ENCODE peak calls at places on chromosomes 5 and 9, in eight cellular contexts. J is astrocyte, G is thyroid gland, M is kidney, Y is BE2C, Q is left ventricle myocardium inferior, V is endodermal cell, L is SK-N-SH. W is an unnamed sample.
A peak's percentile ranks its signal among the peaks of the same experiment; 100 is the strongest.

GRCh38 chr5:123304777-123305316 is 118.4 kb downstream of the CEP120 start:
- DNase-seq in J (no peak), G (no peak), M (no peak), Y (no peak), Q (no peak), V (no peak), L (no peak), W (no peak)

GRCh38 chr9:80948876-80949275 is 740.5 kb downstream of the TLE1 start:
- DNase-seq in J (peak; percentile 74), G (no peak), M (no peak), Y (no peak), Q (no peak), V (no peak), L (no peak), W (no peak)

GRCh38 chr5:68396722-68397121 is 181.2 kb downstream of the PIK3R1 start:
- DNase-seq in J (no peak), G (no peak), M (no peak), Y (no peak), Q (no peak), V (no peak), L (no peak), W (no peak)

GRCh38 chr9:91443321-91443993 is 19.8 kb upstream of the NFIL3 start:
- DNase-seq in J (no peak), G (no peak), M (peak; percentile 27), Y (no peak), Q (no peak), V (no peak), L (no peak), W (no peak)

GRCh38 chr5:94329115-94329514 is 289.3 kb downstream of the KIAA0825 start:
- DNase-seq in J (peak; percentile 2), G (no peak), M (no peak), Y (no peak), Q (no peak), V (no peak), L (no peak), W (no peak)

GRCh38 chr5:45796959-45797553 is 100.9 kb upstream of the HCN1 start:
- DNase-seq in J (no peak), G (no peak), M (no peak), Y (peak; percentile 23), Q (no peak), V (peak; percentile 61), L (no peak), W (no peak)

GRCh38 chr5:5613261-5613990 is 190.9 kb downstream of the ICE1 start:
- DNase-seq in J (no peak), G (no peak), M (no peak), Y (no peak), Q (no peak), V (no peak), L (no peak), W (no peak)

GRCh38 chr5:32217886-32218396 is 43.8 kb upstream of the GOLPH3 start:
- DNase-seq in J (no peak), G (peak; percentile 30), M (no peak), Y (peak; percentile 20), Q (no peak), V (no peak), L (no peak), W (no peak)

GRCh38 chr9:93301911-93302525 is 118.1 kb downstream of the WNK2 start:
- DNase-seq in J (no peak), G (no peak), M (peak; percentile 57), Y (no peak), Q (no peak), V (peak; percentile 45), L (peak; percentile 48), W (peak; percentile 60)

GRCh38 chr9:108776920-108777650 is 78.7 kb downstream of the ACTL7B start:
- DNase-seq in J (peak; percentile 85), G (no peak), M (no peak), Y (no peak), Q (no peak), V (no peak), L (no peak), W (no peak)

GRCh38 chr5:6496207-6496584 is 47.5 kb downstream of the UBE2QL1 start:
- DNase-seq in J (no peak), G (no peak), M (no peak), Y (no peak), Q (no peak), V (no peak), L (no peak), W (no peak)

GRCh38 chr5:116554764-116555163 is 19.9 kb downstream of the SEMA6A start:
- DNase-seq in J (no peak), G (no peak), M (no peak), Y (no peak), Q (no peak), V (peak; percentile 55), L (no peak), W (no peak)

GRCh38 chr5:147567917-147568598 is 58.2 kb upstream of the DPYSL3 start:
- DNase-seq in J (peak; percentile 98), G (no peak), M (no peak), Y (no peak), Q (no peak), V (peak; percentile 80), L (no peak), W (no peak)
- TF ChIP-seq CTCF in J (no peak), G (no peak), M (no peak), Y (no peak), Q (no peak), V (peak; percentile 36), L (no peak), W (no peak)

GRCh38 chr9:89382026-89382986 is 64.0 kb downstream of the SECISBP2 start:
- DNase-seq in J (no peak), G (no peak), M (no peak), Y (no peak), Q (no peak), V (no peak), L (no peak), W (no peak)

GRCh38 chr9:89381308-89381609 is 63.0 kb downstream of the SECISBP2 start:
- DNase-seq in J (no peak), G (peak; percentile 50), M (no peak), Y (no peak), Q (no peak), V (no peak), L (no peak), W (no peak)

GRCh38 chr9:89379508-89380115 is 61.3 kb downstream of the SECISBP2 start:
- DNase-seq in J (no peak), G (no peak), M (no peak), Y (no peak), Q (no peak), V (no peak), L (no peak), W (no peak)

GRCh38 chr9:89379031-89379430 is 60.7 kb downstream of the SECISBP2 start:
- DNase-seq in J (no peak), G (no peak), M (no peak), Y (no peak), Q (no peak), V (no peak), L (no peak), W (no peak)

GRCh38 chr9:89380437-89381307 is 62.4 kb downstream of the SECISBP2 start:
- DNase-seq in J (peak; percentile 7), G (peak; percentile 83), M (no peak), Y (no peak), Q (no peak), V (no peak), L (no peak), W (no peak)
- H3K36me3 ChIP-seq in J (no peaks in the 10 kb centered on the region), G (peaks cover 5% of the 10 kb centered on the region), M (peaks cover 43% of the 10 kb centered on the region), Y (no peaks in the 10 kb centered on the region), Q (peaks cover 4% of the 10 kb centered on the region), V (no peaks in the 10 kb centered on the region), L (no peaks in the 10 kb centered on the region), W (peaks cover 19% of the 10 kb centered on the region)

GRCh38 chr5:75156585-75156984 is 80.1 kb downstream of the ANKRD31 start:
- DNase-seq in J (no peak), G (no peak), M (no peak), Y (no peak), Q (no peak), V (peak; percentile 61), L (no peak), W (no peak)
- TF ChIP-seq CTCF in J (no peak), G (no peak), M (no peak), Y (peak; percentile 27), Q (no peak), V (peak; percentile 72), L (peak; percentile 21), W (no peak)

GRCh38 chr5:139812836-139813805 is 17.5 kb downstream of the PSD2 start:
- DNase-seq in J (no peak), G (no peak), M (peak; percentile 40), Y (no peak), Q (no peak), V (no peak), L (no peak), W (peak; percentile 45)
- H3K36me3 ChIP-seq in J (no peaks in the 10 kb centered on the region), G (no peaks in the 10 kb centered on the region), M (no peaks in the 10 kb centered on the region), Y (no peaks in the 10 kb centered on the region), Q (no peaks in the 10 kb centered on the region), V (no peaks in the 10 kb centered on the region), L (no peaks in the 10 kb centered on the region), W (no peaks in the 10 kb centered on the region)

GRCh38 chr5:4563400-4563799 is 576.7 kb upstream of the ADAMTS16 start:
- DNase-seq in J (peak; percentile 35), G (no peak), M (no peak), Y (no peak), Q (no peak), V (peak; percentile 80), L (no peak), W (no peak)
- TF ChIP-seq CTCF in J (peak; percentile 50), G (no peak), M (no peak), Y (peak; percentile 2), Q (no peak), V (peak; percentile 94), L (peak; percentile 45), W (no peak)